ENCODE peak calls at places on chromosome 1, in ten cellular contexts. G is pancreas; U is GM12878; W is right cardiac atrium; K is heart right ventricle; O is foreskin keratinocyte; F is left lung; J is aorta; V is heart left ventricle; C is CD8-positive, alpha-beta T cell. H is an unnamed sample. For H3K27me3, the result is how much of the 10 kb centered on the place peaks cover.

GRCh38 chr1:204828352-204828850 is 42.3 kb upstream of the NFASC start:
- ATAC-seq in G (peak), C (peak), W (peak), F (peak), K (peak), V (peak), O (peak), U (peak), J (peak), H (peak)

GRCh38 chr1:235511470-235512240 is 7.4 kb upstream of the B3GALNT2 start:
- ATAC-seq in G (no peak), V (no peak), O (peak), F (no peak), W (no peak), J (no peak), U (peak), K (no peak), C (no peak), H (no peak)

GRCh38 chr1:186295980-186296379 is 79.1 kb downstream of the TPR start:
- ATAC-seq in V (no peak), F (no peak), C (no peak), U (no peak), O (no peak), G (no peak), J (no peak), K (no peak), W (no peak), H (no peak)

GRCh38 chr1:178397678-178398077 is 99.1 kb downstream of the CLEC20A start:
- ATAC-seq in V (no peak), J (no peak), W (no peak), F (no peak), U (no peak), C (no peak), K (no peak), G (no peak), O (peak), H (no peak)

GRCh38 chr1:179353546-179353945 is 12.2 kb upstream of the AXDND1 start:
- ATAC-seq in O (no peak), K (peak), F (peak), C (no peak), G (peak), V (peak), W (peak), U (no peak), J (peak), H (peak)

GRCh38 chr1:107795471-107795870 is 169.5 kb downstream of the VAV3 start:
- ATAC-seq in F (no peak), C (peak), J (no peak), G (no peak), W (no peak), O (no peak), V (no peak), U (peak), K (no peak), H (no peak)

GRCh38 chr1:54305906-54306514 is 100.2 kb downstream of the SSBP3 start:
- ATAC-seq in G (no peak), V (peak), O (no peak), K (peak), C (no peak), U (no peak), W (peak), F (no peak), J (no peak), H (no peak)

GRCh38 chr1:116769050-116769449 is 14.8 kb downstream of the CD2 start:
- ATAC-seq in U (peak), W (no peak), O (no peak), G (no peak), J (no peak), V (no peak), C (no peak), K (no peak), F (no peak), H (no peak)

GRCh38 chr1:47569681-47570470 is 132.0 kb downstream of the FOXD2 start:
- ATAC-seq in J (peak), W (peak), O (peak), K (peak), G (peak), V (peak), C (no peak), U (no peak), F (peak), H (peak)

GRCh38 chr1:155171836-155172731 is 1.0 kb downstream of the KRTCAP2 start:
- ATAC-seq in K (no peak), W (no peak), G (no peak), C (peak), J (peak), F (peak), U (peak), O (no peak), V (peak), H (peak)

GRCh38 chr1:152111515-152111968 is 3.7 kb downstream of the TCHH start:
- ATAC-seq in U (no peak), V (no peak), K (no peak), C (no peak), J (no peak), W (no peak), O (peak), F (peak), G (peak), H (no peak)

GRCh38 chr1:16352842-16353535 is 709 bp upstream of the FBXO42 start:
- ATAC-seq in U (peak), C (no peak), V (no peak), F (no peak), J (no peak), W (no peak), G (peak), O (no peak), K (no peak), H (no peak)

GRCh38 chr1:11967028-11967547 is 13.2 kb upstream of the MFN2 start:
- ATAC-seq in K (peak), W (peak), O (peak), C (no peak), U (peak), F (peak), G (peak), J (peak), V (peak), H (peak)

GRCh38 chr1:4662723-4663122 is 8.3 kb downstream of the AJAP1 start:
- ATAC-seq in G (no peak), O (no peak), V (no peak), W (no peak), F (no peak), C (no peak), K (no peak), J (no peak), U (no peak), H (no peak)

GRCh38 chr1:64769971-64770370 is 25.1 kb downstream of the RAVER2 start:
- ATAC-seq in J (no peak), G (no peak), K (no peak), W (no peak), U (no peak), O (no peak), C (no peak), F (no peak), V (no peak), H (no peak)

GRCh38 chr1:150760003-150760402 is 5.6 kb downstream of the CTSS start:
- ATAC-seq in J (no peak), V (no peak), W (no peak), O (no peak), G (no peak), K (no peak), F (peak), C (no peak), U (no peak), H (no peak)

GRCh38 chr1:206745301-206745700 is 25.3 kb upstream of the IL19 start:
- ATAC-seq in W (no peak), C (peak), U (no peak), O (no peak), V (no peak), F (no peak), G (no peak), J (no peak), K (no peak), H (no peak)

GRCh38 chr1:58619286-58620054 is 42.4 kb upstream of the TACSTD2 start:
- ATAC-seq in V (peak), J (no peak), O (no peak), C (no peak), F (peak), K (no peak), G (peak), W (peak), U (no peak), H (no peak)

GRCh38 chr1:221711156-221711577 is 30.7 kb downstream of the DUSP10 start:
- ATAC-seq in U (no peak), O (no peak), J (no peak), K (no peak), V (no peak), C (no peak), W (no peak), F (no peak), G (peak), H (no peak)

GRCh38 chr1:240607006-240607405 is 4.9 kb downstream of the GREM2 start:
- ATAC-seq in V (no peak), J (no peak), F (no peak), C (no peak), U (no peak), W (no peak), K (no peak), G (no peak), O (no peak), H (no peak)

GRCh38 chr1:64131155-64131554 is 72.3 kb upstream of the UBE2U start:
- ATAC-seq in V (peak), W (peak), G (no peak), O (no peak), U (no peak), F (no peak), K (peak), C (no peak), J (no peak), H (no peak)

GRCh38 chr1:63951076-63951946 is 177.5 kb downstream of the ROR1 start:
- ATAC-seq in C (no peak), K (peak), V (no peak), J (no peak), G (no peak), O (no peak), U (no peak), F (peak), W (no peak), H (no peak)

GRCh38 chr1:187469836-187470235 is 641.1 kb downstream of the PLA2G4A start:
- ATAC-seq in U (no peak), G (no peak), V (no peak), C (no peak), K (no peak), W (no peak), O (no peak), J (no peak), F (no peak), H (no peak)

DNA sequence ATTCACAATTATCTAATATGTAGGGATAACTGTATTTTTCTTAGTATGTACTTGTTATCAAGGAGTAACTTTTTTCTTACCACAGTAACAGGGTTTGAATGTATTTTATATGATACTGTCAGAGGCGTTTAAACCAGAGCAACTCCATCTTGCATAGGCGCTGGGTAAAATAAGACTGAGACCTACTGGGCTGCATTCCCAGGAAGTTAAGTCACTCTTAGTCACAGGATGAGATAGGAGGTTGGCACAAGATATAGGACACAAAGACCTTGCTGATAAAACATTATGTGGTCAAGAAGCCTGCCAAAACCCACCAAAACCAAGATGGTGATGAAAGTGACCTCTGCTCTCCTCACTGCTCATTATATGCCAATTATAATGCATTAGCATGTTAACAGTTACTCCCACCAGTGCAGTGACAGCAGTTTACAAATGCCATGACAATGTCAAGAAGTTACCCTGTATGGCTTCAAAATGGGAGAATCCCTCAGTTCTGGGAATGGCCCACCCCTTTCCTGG is 64.8 kb downstream of the RPE65 start:
- ATAC-seq in V (peak), W (peak), F (peak), G (peak), K (peak), U (no peak), C (no peak), J (peak), O (peak), H (no peak)
- H3K27me3 ChIP-seq in V (under half), W (under half), F (under half), G (under half), K (under half), U (under half), C (under half), J (under half), O (under half), H (under half)

GRCh38 chr1:156407344-156407743 is 38.3 kb downstream of the RHBG start:
- ATAC-seq in W (no peak), G (no peak), J (no peak), V (no peak), C (no peak), O (no peak), U (no peak), F (no peak), K (no peak), H (no peak)
- H3K27me3 ChIP-seq in W (under half), G (under half), J (under half), V (under half), C (under half), O (half or more), U (under half), F (under half), K (half or more), H (half or more)

DNA sequence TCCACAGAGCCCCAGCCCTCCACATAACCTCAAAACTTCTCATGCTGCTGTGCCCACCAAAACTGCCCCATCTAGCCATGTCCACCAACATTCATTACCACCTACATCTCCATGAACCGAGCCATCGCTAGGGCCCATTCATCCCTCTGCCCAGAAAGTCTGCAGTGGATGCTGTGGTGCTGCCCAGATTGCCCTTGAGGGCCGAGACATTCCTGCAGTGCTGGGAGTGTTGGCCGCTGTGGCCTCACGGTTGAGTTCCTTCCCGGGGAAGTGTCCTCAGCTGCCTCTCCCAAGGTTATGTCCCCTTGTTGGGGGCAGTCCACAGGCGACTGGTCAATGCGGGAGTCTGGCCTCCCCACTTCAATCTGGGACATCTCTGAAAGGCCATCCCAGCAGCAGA is 30.3 kb upstream of the DMBX1 start:
- ATAC-seq in U (no peak), V (no peak), K (no peak), F (no peak), G (no peak), W (no peak), O (no peak), J (no peak), C (no peak), H (no peak)
- H3K27me3 ChIP-seq in U (under half), V (under half), K (under half), F (under half), G (under half), W (under half), O (half or more), J (under half), C (under half), H (under half)

GRCh38 chr1:197921235-197922069 is 4.3 kb downstream of the LHX9 start:
- ATAC-seq in U (no peak), J (no peak), W (no peak), G (no peak), F (no peak), V (no peak), C (no peak), K (no peak), O (peak), H (no peak)
- H3K27me3 ChIP-seq in U (under half), J (under half), W (under half), G (under half), F (half or more), V (half or more), C (half or more), K (half or more), O (half or more), H (half or more)

GRCh38 chr1:111449703-111450017 is 396 bp downstream of the ATP5PB start:
- ATAC-seq in V (no peak), W (no peak), F (no peak), G (no peak), C (no peak), K (no peak), O (no peak), J (no peak), U (no peak), H (no peak)

GRCh38 chr1:111446967-111447892 is 1.8 kb downstream of the WDR77 start:
- ATAC-seq in O (peak), V (no peak), U (no peak), W (no peak), K (no peak), C (no peak), J (no peak), F (peak), G (peak), H (no peak)

GRCh38 chr1:111450185-111450584 is 921 bp downstream of the ATP5PB start:
- ATAC-seq in W (no peak), G (no peak), J (no peak), O (no peak), C (no peak), K (no peak), U (no peak), F (no peak), V (no peak), H (no peak)

GRCh38 chr1:111448482-111448917 is 556 bp downstream of the WDR77 start:
- ATAC-seq in G (peak), K (peak), J (peak), C (peak), O (peak), V (peak), U (peak), F (peak), W (peak), H (peak)

GRCh38 chr1:111448918-111449702 is at the start of the genes ATP5PB and WDR77:
- ATAC-seq in G (peak), C (peak), J (peak), K (peak), V (peak), W (peak), F (peak), O (peak), U (peak), H (peak)
- H3K27me3 ChIP-seq in G (under half), C (under half), J (under half), K (under half), V (under half), W (under half), F (under half), O (under half), U (under half), H (under half)

GRCh38 chr1:228753236-228753741 is 18.0 kb downstream of the RHOU start:
- ATAC-seq in U (no peak), V (no peak), G (no peak), J (no peak), W (no peak), O (no peak), F (no peak), K (no peak), C (no peak), H (no peak)
- H3K27me3 ChIP-seq in U (under half), V (half or more), G (under half), J (under half), W (under half), O (half or more), F (under half), K (half or more), C (under half), H (under half)

DNA sequence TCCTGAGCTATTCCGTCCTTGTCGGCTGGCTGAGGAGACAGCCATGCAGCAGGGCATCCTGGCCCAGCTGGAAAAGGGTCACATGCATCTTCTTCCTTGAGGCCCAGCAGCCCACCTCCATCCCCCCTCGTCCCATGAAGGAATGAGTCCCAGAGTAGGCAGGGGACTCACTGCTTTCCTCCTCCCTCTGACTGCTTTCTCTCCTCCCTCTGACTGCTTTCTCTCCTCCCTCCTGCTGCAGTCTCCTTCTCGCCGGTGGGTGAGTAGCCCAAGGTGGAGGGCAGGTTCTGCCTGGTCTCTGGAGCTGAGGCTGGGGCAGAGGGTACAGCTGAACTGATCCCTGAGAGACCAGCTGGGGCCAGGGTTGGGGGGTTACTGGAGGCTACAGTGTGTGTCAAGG is 13.5 kb downstream of the NTRK1 start:
- ATAC-seq in U (no peak), W (no peak), J (no peak), F (no peak), V (no peak), O (no peak), C (no peak), K (no peak), G (no peak), H (no peak)
- H3K27me3 ChIP-seq in U (under half), W (under half), J (under half), F (under half), V (under half), O (under half), C (under half), K (under half), G (under half), H (under half)

DNA sequence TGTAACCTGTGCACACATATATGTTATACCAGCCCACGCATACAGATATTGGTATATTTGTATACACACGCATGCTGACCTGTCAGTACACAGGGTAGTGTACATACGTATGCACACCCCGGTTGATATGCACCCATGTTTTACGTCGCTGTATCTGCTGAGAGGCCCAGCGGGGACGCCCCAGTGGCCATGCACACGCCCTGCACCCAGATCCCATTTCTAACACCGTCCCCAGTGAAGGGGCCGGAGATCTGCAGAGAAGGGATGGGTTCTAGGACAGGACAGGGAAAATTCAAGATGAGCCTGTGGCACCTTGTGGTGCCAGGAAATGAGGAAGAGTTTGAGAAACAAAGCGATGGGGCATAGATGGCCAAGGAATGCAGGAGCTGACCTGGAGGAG is 57.2 kb upstream of the TTC34 start:
- ATAC-seq in V (no peak), U (no peak), F (no peak), G (no peak), J (no peak), K (no peak), W (no peak), C (no peak), O (no peak), H (no peak)
- H3K27me3 ChIP-seq in V (half or more), U (under half), F (under half), G (under half), J (under half), K (half or more), W (under half), C (under half), O (under half), H (half or more)

H was measured in gastroesophageal sphincter.